ENCODE peak calls at places on chromosomes 4 and X, in five cellular contexts. S, Q, C, J and L are unnamed samples. For H3K36me3, the result is how much of the 10 kb centered on the place peaks cover.

GRCh38 chr4:83964996-83965541 is 429.2 kb downstream of the GPAT3 start:
- DNase-seq in S (no peak), Q (no peak), C (no peak), J (no peak), L (no peak)

GRCh38 chr4:138749303-138749702 is 266.3 kb upstream of the NOCT start:
- DNase-seq in S (no peak), Q (no peak), C (no peak), J (no peak), L (no peak)

GRCh38 chrX:107228486-107228819 is 22.0 kb downstream of the DNAAF6 start:
- DNase-seq in S (no peak), Q (no peak), C (no peak), J (no peak), L (no peak)

GRCh38 chr4:20305976-20306375 is 54.3 kb downstream of the SLIT2 start:
- DNase-seq in S (no peak), Q (no peak), C (no peak), J (no peak), L (no peak)

GRCh38 chr4:5955856-5956255 is 62.4 kb downstream of the C4orf50 start:
- DNase-seq in S (no peak), Q (no peak), C (no peak), J (no peak), L (no peak)

GRCh38 chr4:17688011-17688441 is 73.6 kb downstream of the MED28 start:
- DNase-seq in S (no peak), Q (no peak), C (no peak), J (no peak), L (no peak)

GRCh38 chrX:17078031-17078730 is 131.7 kb downstream of the REPS2 start:
- DNase-seq in S (peak), Q (no peak), C (no peak), J (no peak), L (no peak)

GRCh38 chr4:14431155-14432134 is 570.8 kb upstream of the CPEB2 start:
- DNase-seq in S (peak), Q (no peak), C (no peak), J (no peak), L (no peak)

GRCh38 chr4:112142152-112142551 is 3.1 kb upstream of the FAM241A start:
- DNase-seq in S (no peak), Q (no peak), C (no peak), J (no peak), L (no peak)

GRCh38 chr4:187019896-187020295 is 296.2 kb upstream of the FAT1 start:
- DNase-seq in S (no peak), Q (no peak), C (no peak), J (no peak), L (no peak)

GRCh38 chr4:56315543-56315942 is 71.7 kb downstream of the AASDH start:
- DNase-seq in S (no peak), Q (no peak), C (no peak), J (no peak), L (no peak)

GRCh38 chr4:105147226-105148151 is 813 bp downstream of the TET2 start:
- DNase-seq in S (peak), Q (no peak), C (peak), J (peak), L (peak)

GRCh38 chrX:104618106-104618895 is 52.3 kb downstream of the IL1RAPL2 start:
- DNase-seq in S (no peak), Q (no peak), C (no peak), J (no peak), L (no peak)

GRCh38 chr4:89737888-89738287 is 99.1 kb downstream of the SNCA start:
- DNase-seq in S (no peak), Q (no peak), C (no peak), J (no peak), L (peak)

GRCh38 chrX:46665232-46666162 is 91.9 kb downstream of the CHST7 start:
- DNase-seq in S (no peak), Q (no peak), C (no peak), J (no peak), L (no peak)

GRCh38 chr4:41632481-41633073 is 94.6 kb downstream of the LIMCH1 start:
- DNase-seq in S (peak), Q (no peak), C (no peak), J (no peak), L (no peak)

GRCh38 chr4:66091801-66092200 is 421.5 kb upstream of the EPHA5 start:
- DNase-seq in S (no peak), Q (no peak), C (no peak), J (no peak), L (no peak)

GRCh38 chrX:46576458-46576857 is 2.9 kb downstream of the CHST7 start:
- DNase-seq in S (peak), Q (no peak), C (peak), J (no peak), L (peak)

GRCh38 chr4:37604464-37604863 is 81.7 kb downstream of the RELL1 start:
- DNase-seq in S (no peak), Q (no peak), C (no peak), J (no peak), L (no peak)

GRCh38 chr4:17029432-17029831 is 131.0 kb upstream of the LDB2 start:
- DNase-seq in S (no peak), Q (no peak), C (no peak), J (no peak), L (no peak)

GRCh38 chrX:14038375-14039077 is 8.8 kb upstream of the GEMIN8 start:
- DNase-seq in S (no peak), Q (no peak), C (no peak), J (no peak), L (no peak)

GRCh38 chr4:67327245-67327860 is 217.9 kb downstream of the CENPC start:
- DNase-seq in S (peak), Q (peak), C (peak), J (peak), L (peak)

GRCh38 chr4:112189754-112190153 is 41.8 kb upstream of the AP1AR start:
- DNase-seq in S (no peak), Q (no peak), C (no peak), J (no peak), L (no peak)

GRCh38 chrX:143854006-143854405 is 29.9 kb upstream of the UBE2NL start:
- DNase-seq in S (no peak), Q (no peak), C (no peak), J (no peak), L (no peak)

GRCh38 chr4:10715696-10716095 is 31.1 kb upstream of the CLNK start:
- DNase-seq in S (no peak), Q (no peak), C (no peak), J (no peak), L (no peak)

GRCh38 chr4:166675411-166675810 is 558.9 kb downstream of the SPOCK3 start:
- DNase-seq in S (no peak), Q (peak), C (no peak), J (no peak), L (no peak)

GRCh38 chr4:94332983-94333590 is 9.5 kb downstream of the HPGDS start:
- DNase-seq in S (no peak), Q (no peak), C (no peak), J (no peak), L (no peak)

GRCh38 chr4:5753766-5754528 is 42.9 kb downstream of the EVC start:
- DNase-seq in S (no peak), Q (no peak), C (no peak), J (no peak), L (no peak)

GRCh38 chr4:42348247-42348646 is 49.0 kb upstream of the SHISA3 start:
- DNase-seq in S (no peak), Q (no peak), C (no peak), J (no peak), L (no peak)

GRCh38 chrX:42720209-42720608 is 57.8 kb downstream of the PPP1R2C start:
- DNase-seq in S (no peak), Q (no peak), C (no peak), J (no peak), L (no peak)

GRCh38 chr4:73528171-73528570 is 46.6 kb downstream of the AFM start:
- DNase-seq in S (no peak), Q (no peak), C (no peak), J (no peak), L (no peak)

GRCh38 chr4:109738104-109738872 is 8.4 kb upstream of the PLA2G12A start:
- DNase-seq in S (no peak), Q (no peak), C (no peak), J (no peak), L (no peak)
- H3K36me3 ChIP-seq in S (under half), Q (under half), C (under half), J (under half), L (under half)

DNA sequence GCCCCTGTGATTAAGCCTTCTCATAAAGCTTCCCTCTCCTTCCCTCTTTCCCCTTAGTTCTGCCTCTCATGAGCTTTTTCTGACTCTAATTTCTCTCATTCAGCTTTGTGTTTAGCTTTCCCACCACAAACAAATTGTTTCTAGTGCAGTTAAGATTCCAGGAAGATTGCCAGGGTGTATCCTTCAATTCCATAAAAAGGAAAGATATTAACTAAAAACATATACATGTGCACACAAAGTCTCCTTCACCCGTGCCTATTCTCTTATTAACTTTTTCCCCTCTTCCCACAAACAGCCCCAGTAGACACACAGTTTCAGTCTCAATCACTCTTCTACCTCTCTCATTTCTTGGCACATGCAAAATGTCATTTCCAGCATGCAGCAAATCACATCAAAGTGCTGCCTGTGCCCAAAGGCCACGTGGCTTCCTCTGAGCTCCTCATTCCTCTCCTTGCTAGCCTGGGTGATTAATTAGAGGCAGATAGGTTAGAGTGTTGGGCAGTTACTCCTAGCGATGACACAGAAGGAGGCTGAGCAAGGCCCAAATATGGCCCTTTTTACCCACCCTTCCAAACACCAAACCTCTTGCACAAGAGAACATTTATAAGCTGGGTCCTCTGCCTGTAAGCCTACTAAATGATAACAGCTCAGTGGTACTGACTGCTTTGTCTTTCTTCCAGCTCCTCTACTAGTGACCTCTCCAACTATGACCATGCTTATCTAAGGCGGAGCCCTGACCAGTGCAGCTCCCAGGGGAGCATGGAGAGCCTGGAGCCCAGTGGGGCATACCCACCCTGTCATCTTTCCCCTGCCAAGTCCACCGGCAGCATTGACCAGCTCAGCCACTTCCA is 159.6 kb downstream of the SOWAHB start:
- DNase-seq in S (peak), Q (no peak), C (no peak), J (no peak), L (peak)
- TF ChIP-seq POLR2A in S (no peak), Q (no peak), C (no peak), J (no peak), L (peak)

GRCh38 chr4:2667428-2667827 is 88.7 kb downstream of the TNIP2 start:
- DNase-seq in S (no peak), Q (no peak), C (no peak), J (no peak), L (no peak)

GRCh38 chr4:2662598-2662997 is 93.5 kb downstream of the TNIP2 start:
- DNase-seq in S (no peak), Q (no peak), C (no peak), J (no peak), L (no peak)

GRCh38 chr4:2666722-2667247 is 89.4 kb downstream of the TNIP2 start:
- DNase-seq in S (no peak), Q (no peak), C (no peak), J (no peak), L (no peak)

GRCh38 chr4:2660596-2661211 is 95.4 kb downstream of the TNIP2 start:
- DNase-seq in S (no peak), Q (no peak), C (no peak), J (no peak), L (no peak)

DNA sequence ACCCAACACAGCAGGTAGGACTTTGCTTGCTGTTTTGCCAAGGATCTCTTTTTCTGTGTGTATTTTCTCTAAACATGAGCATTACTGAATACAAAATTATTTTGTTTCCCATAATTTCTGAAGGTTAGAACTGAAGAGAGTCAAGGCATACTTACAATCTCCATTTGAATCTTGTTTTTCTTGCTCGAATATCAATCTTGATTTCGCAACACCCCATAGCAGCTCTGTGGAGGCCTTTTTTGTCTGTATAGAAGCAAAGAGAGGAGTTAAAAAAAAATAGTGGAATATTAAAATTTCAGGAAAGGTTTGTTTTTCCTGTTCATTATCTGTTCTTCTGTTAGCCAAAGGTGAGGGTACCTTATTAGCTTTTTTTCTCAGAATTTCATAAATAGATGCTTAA is 92.9 kb downstream of the TNIP2 start:
- DNase-seq in S (no peak), Q (no peak), C (no peak), J (no peak), L (no peak)
- H3K36me3 ChIP-seq in S (under half), Q (under half), C (half or more), J (half or more), L (under half)

GRCh38 chr4:4269326-4269725 is 20.6 kb downstream of the LYAR start:
- DNase-seq in S (no peak), Q (no peak), C (no peak), J (no peak), L (no peak)
- TF ChIP-seq POLR2A in S (no peak), Q (no peak), C (no peak), J (no peak), L (no peak)

GRCh38 chrX:69161371-69161770 is 3.9 kb downstream of the PJA1 start:
- DNase-seq in S (no peak), Q (no peak), C (no peak), J (no peak), L (no peak)
- H3K36me3 ChIP-seq in S (under half), Q (under half), C (under half), J (under half), L (under half)